ENCODE peak calls at places on chromosome 11, in nine cellular contexts. One of them, this sample, is unnamed.

GRCh38 chr11:111684259-111684658 is 81.9 kb downstream of the PPP2R1B start:
- DNase-seq in kidney: no peak
- DNase-seq in IMR-90: no peak
- DNase-seq in A549: no peak
- DNase-seq in naive thymus-derived CD4-positive, alpha-beta T cell: no peak
- DNase-seq in suprapubic skin: no peak
- DNase-seq in CD8-positive, alpha-beta T cell: no peak
- DNase-seq in Karpas-422: no peak
- DNase-seq in H1: no peak
- DNase-seq in this sample: no peak

GRCh38 chr11:109619498-109619897 is 197.5 kb downstream of the C11orf87 start:
- DNase-seq in kidney: no peak
- DNase-seq in IMR-90: no peak
- DNase-seq in A549: no peak
- DNase-seq in naive thymus-derived CD4-positive, alpha-beta T cell: no peak
- DNase-seq in suprapubic skin: no peak
- DNase-seq in CD8-positive, alpha-beta T cell: no peak
- DNase-seq in Karpas-422: no peak
- DNase-seq in H1: no peak
- DNase-seq in this sample: no peak

GRCh38 chr11:61701298-61701993 is 21.3 kb downstream of the DAGLA start:
- DNase-seq in kidney: no peak
- DNase-seq in IMR-90: peak; percentile 16
- DNase-seq in A549: peak; percentile 66
- DNase-seq in naive thymus-derived CD4-positive, alpha-beta T cell: no peak
- DNase-seq in suprapubic skin: no peak
- DNase-seq in CD8-positive, alpha-beta T cell: no peak
- DNase-seq in Karpas-422: no peak
- DNase-seq in H1: no peak
- DNase-seq in this sample: no peak

GRCh38 chr11:17571431-17572358 is 24.6 kb downstream of the OTOG start:
- DNase-seq in kidney: peak; percentile 45
- DNase-seq in IMR-90: no peak
- DNase-seq in A549: no peak
- DNase-seq in naive thymus-derived CD4-positive, alpha-beta T cell: no peak
- DNase-seq in suprapubic skin: no peak
- DNase-seq in CD8-positive, alpha-beta T cell: no peak
- DNase-seq in Karpas-422: no peak
- DNase-seq in H1: no peak
- DNase-seq in this sample: no peak

GRCh38 chr11:107092667-107093066 is 74.4 kb upstream of the GUCY1A2 start:
- DNase-seq in kidney: no peak
- DNase-seq in IMR-90: no peak
- DNase-seq in A549: no peak
- DNase-seq in naive thymus-derived CD4-positive, alpha-beta T cell: no peak
- DNase-seq in suprapubic skin: no peak
- DNase-seq in CD8-positive, alpha-beta T cell: no peak
- DNase-seq in Karpas-422: no peak
- DNase-seq in H1: no peak
- DNase-seq in this sample: no peak

GRCh38 chr11:95081412-95081811 is 8.2 kb upstream of the ENDOD1 start:
- DNase-seq in kidney: peak; percentile 85
- DNase-seq in IMR-90: no peak
- DNase-seq in A549: no peak
- DNase-seq in naive thymus-derived CD4-positive, alpha-beta T cell: no peak
- DNase-seq in suprapubic skin: no peak
- DNase-seq in CD8-positive, alpha-beta T cell: no peak
- DNase-seq in Karpas-422: no peak
- DNase-seq in H1: no peak
- DNase-seq in this sample: no peak

GRCh38 chr11:111120221-111120620 is 125.3 kb upstream of the POU2AF2 start:
- DNase-seq in kidney: no peak
- DNase-seq in IMR-90: no peak
- DNase-seq in A549: no peak
- DNase-seq in naive thymus-derived CD4-positive, alpha-beta T cell: no peak
- DNase-seq in suprapubic skin: peak; percentile 76
- DNase-seq in CD8-positive, alpha-beta T cell: no peak
- DNase-seq in Karpas-422: no peak
- DNase-seq in H1: no peak
- DNase-seq in this sample: no peak

GRCh38 chr11:69435161-69435990 is 46.1 kb upstream of the LINC01488 start:
- DNase-seq in kidney: peak; percentile 43
- DNase-seq in IMR-90: no peak
- DNase-seq in A549: no peak
- DNase-seq in naive thymus-derived CD4-positive, alpha-beta T cell: no peak
- DNase-seq in suprapubic skin: no peak
- DNase-seq in CD8-positive, alpha-beta T cell: no peak
- DNase-seq in Karpas-422: no peak
- DNase-seq in H1: no peak
- DNase-seq in this sample: no peak

GRCh38 chr11:112174789-112175595 is at the start of gene BCO2:
- DNase-seq in kidney: peak; percentile 80
- DNase-seq in IMR-90: peak; percentile 71
- DNase-seq in A549: peak; percentile 71
- DNase-seq in naive thymus-derived CD4-positive, alpha-beta T cell: peak; percentile 6
- DNase-seq in suprapubic skin: peak; percentile 88
- DNase-seq in CD8-positive, alpha-beta T cell: peak; percentile 10
- DNase-seq in Karpas-422: peak; percentile 57
- DNase-seq in H1: no peak
- DNase-seq in this sample: peak; percentile 81

GRCh38 chr11:27471067-27471587 is 1.5 kb downstream of the LGR4 start:
- DNase-seq in kidney: no peak
- DNase-seq in IMR-90: no peak
- DNase-seq in A549: peak; percentile 41
- DNase-seq in naive thymus-derived CD4-positive, alpha-beta T cell: peak; percentile 3
- DNase-seq in suprapubic skin: no peak
- DNase-seq in CD8-positive, alpha-beta T cell: no peak
- DNase-seq in Karpas-422: no peak
- DNase-seq in H1: no peak
- DNase-seq in this sample: no peak

GRCh38 chr11:135033545-135033944 is 621.5 kb upstream of the B3GAT1 start:
- DNase-seq in kidney: no peak
- DNase-seq in IMR-90: no peak
- DNase-seq in A549: peak; percentile 2
- DNase-seq in naive thymus-derived CD4-positive, alpha-beta T cell: no peak
- DNase-seq in suprapubic skin: no peak
- DNase-seq in CD8-positive, alpha-beta T cell: no peak
- DNase-seq in Karpas-422: no peak
- DNase-seq in H1: peak; percentile 54
- DNase-seq in this sample: no peak

GRCh38 chr11:114501901-114502300 is 57.8 kb downstream of the NXPE1 start:
- DNase-seq in kidney: no peak
- DNase-seq in IMR-90: no peak
- DNase-seq in A549: no peak
- DNase-seq in naive thymus-derived CD4-positive, alpha-beta T cell: no peak
- DNase-seq in suprapubic skin: no peak
- DNase-seq in CD8-positive, alpha-beta T cell: no peak
- DNase-seq in Karpas-422: no peak
- DNase-seq in H1: no peak
- DNase-seq in this sample: no peak

GRCh38 chr11:71222318-71223080 is 29.9 kb downstream of the SHANK2 start:
- DNase-seq in kidney: no peak
- DNase-seq in IMR-90: no peak
- DNase-seq in A549: no peak
- DNase-seq in naive thymus-derived CD4-positive, alpha-beta T cell: no peak
- DNase-seq in suprapubic skin: no peak
- DNase-seq in CD8-positive, alpha-beta T cell: no peak
- DNase-seq in Karpas-422: no peak
- DNase-seq in H1: no peak
- DNase-seq in this sample: peak; percentile 31

GRCh38 chr11:35781342-35782171 is 119.0 kb downstream of the TRIM44 start:
- DNase-seq in kidney: no peak
- DNase-seq in IMR-90: peak; percentile 89
- DNase-seq in A549: peak; percentile 9
- DNase-seq in naive thymus-derived CD4-positive, alpha-beta T cell: no peak
- DNase-seq in suprapubic skin: no peak
- DNase-seq in CD8-positive, alpha-beta T cell: no peak
- DNase-seq in Karpas-422: no peak
- DNase-seq in H1: no peak
- DNase-seq in this sample: no peak

GRCh38 chr11:31809857-31810778 is 1.0 kb downstream of the PAX6 start:
- DNase-seq in kidney: peak; percentile 75
- DNase-seq in IMR-90: peak; percentile 28
- DNase-seq in A549: peak; percentile 44
- DNase-seq in naive thymus-derived CD4-positive, alpha-beta T cell: no peak
- DNase-seq in suprapubic skin: no peak
- DNase-seq in CD8-positive, alpha-beta T cell: no peak
- DNase-seq in Karpas-422: no peak
- DNase-seq in H1: no peak
- DNase-seq in this sample: no peak

GRCh38 chr11:109037856-109038780 is 373.2 kb downstream of the DDX10 start:
- DNase-seq in kidney: no peak
- DNase-seq in IMR-90: peak; percentile 61
- DNase-seq in A549: no peak
- DNase-seq in naive thymus-derived CD4-positive, alpha-beta T cell: no peak
- DNase-seq in suprapubic skin: no peak
- DNase-seq in CD8-positive, alpha-beta T cell: no peak
- DNase-seq in Karpas-422: no peak
- DNase-seq in H1: no peak
- DNase-seq in this sample: no peak

GRCh38 chr11:85459304-85459703 is 167.8 kb downstream of the DLG2 start:
- DNase-seq in kidney: no peak
- DNase-seq in IMR-90: no peak
- DNase-seq in A549: no peak
- DNase-seq in naive thymus-derived CD4-positive, alpha-beta T cell: no peak
- DNase-seq in suprapubic skin: no peak
- DNase-seq in CD8-positive, alpha-beta T cell: no peak
- DNase-seq in Karpas-422: no peak
- DNase-seq in H1: no peak
- DNase-seq in this sample: no peak

DNA sequence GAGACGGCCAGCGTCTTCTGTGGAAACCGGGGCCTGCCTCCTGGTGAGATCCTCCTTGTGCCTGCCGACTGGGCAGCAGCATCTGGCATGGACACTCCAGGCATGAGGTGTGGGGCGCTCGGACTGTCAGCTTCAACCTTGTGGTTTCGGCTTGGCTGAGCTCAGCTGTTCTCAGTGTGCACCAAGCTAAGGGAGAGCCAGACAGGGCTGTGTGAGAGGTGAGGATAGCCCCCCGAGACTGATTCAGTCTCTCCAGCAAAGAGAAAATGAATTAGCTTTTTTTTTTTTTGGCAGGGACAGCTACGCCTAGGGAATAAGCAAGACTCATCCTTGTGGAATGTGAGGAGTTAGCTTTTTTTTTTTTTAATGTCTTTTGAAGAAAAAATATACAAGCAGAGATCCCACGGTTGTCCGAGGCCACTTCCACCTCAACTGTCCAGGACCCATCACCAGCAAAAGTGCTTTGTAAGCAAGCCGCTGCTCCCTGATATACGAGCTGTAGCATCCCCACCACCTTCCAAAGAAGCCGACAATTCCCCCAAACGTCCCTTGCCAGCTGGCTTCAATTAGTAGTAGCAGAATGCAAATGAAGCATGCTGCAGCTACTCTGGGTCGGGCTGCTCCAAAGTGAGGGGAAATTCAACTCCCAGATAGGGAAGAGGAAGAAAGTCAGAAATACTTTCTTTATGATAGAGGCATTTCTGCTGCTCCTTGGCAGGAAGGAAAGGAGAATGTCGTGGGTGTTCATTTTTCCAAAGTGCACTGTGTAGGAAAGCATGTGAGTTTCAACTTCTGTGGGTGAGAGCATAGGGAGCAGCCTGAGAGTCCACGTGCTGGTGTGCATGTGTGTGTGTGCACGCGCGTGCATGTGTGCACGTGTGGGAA is 9.8 kb upstream of the THY1 start:
- DNase-seq in kidney: no peak
- DNase-seq in IMR-90: peak; percentile 77
- DNase-seq in A549: no peak
- DNase-seq in naive thymus-derived CD4-positive, alpha-beta T cell: no peak
- DNase-seq in suprapubic skin: no peak
- DNase-seq in CD8-positive, alpha-beta T cell: no peak
- DNase-seq in Karpas-422: peak; percentile 49
- DNase-seq in H1: no peak
- DNase-seq in this sample: no peak
- H3K27ac ChIP-seq in kidney: no peak overlapping the region
- H3K27ac ChIP-seq in IMR-90: peak overlapping the region; percentile 71
- H3K27ac ChIP-seq in A549: peak overlapping the region; percentile 74
- H3K27ac ChIP-seq in naive thymus-derived CD4-positive, alpha-beta T cell: no peak overlapping the region
- H3K27ac ChIP-seq in suprapubic skin: peak overlapping the region; percentile 23
- H3K27ac ChIP-seq in CD8-positive, alpha-beta T cell: no peak overlapping the region
- H3K27ac ChIP-seq in Karpas-422: peak overlapping the region; percentile 99
- H3K27ac ChIP-seq in H1: no peak overlapping the region
- H3K27ac ChIP-seq in this sample: peak overlapping the region; percentile 24

GRCh38 chr11:4932751-4933150 is 8.6 kb upstream of the OR51G1 start:
- DNase-seq in kidney: no peak
- DNase-seq in IMR-90: no peak
- DNase-seq in A549: no peak
- DNase-seq in naive thymus-derived CD4-positive, alpha-beta T cell: no peak
- DNase-seq in suprapubic skin: no peak
- DNase-seq in CD8-positive, alpha-beta T cell: no peak
- DNase-seq in Karpas-422: no peak
- DNase-seq in H1: no peak
- DNase-seq in this sample: no peak
- H3K4me1 ChIP-seq in kidney: no peaks in the 10 kb centered on the region
- H3K4me1 ChIP-seq in IMR-90: no peaks in the 10 kb centered on the region
- H3K4me1 ChIP-seq in A549: no peaks in the 10 kb centered on the region
- H3K4me1 ChIP-seq in naive thymus-derived CD4-positive, alpha-beta T cell: no peaks in the 10 kb centered on the region
- H3K4me1 ChIP-seq in suprapubic skin: no peaks in the 10 kb centered on the region
- H3K4me1 ChIP-seq in CD8-positive, alpha-beta T cell: no peaks in the 10 kb centered on the region
- H3K4me1 ChIP-seq in Karpas-422: no peaks in the 10 kb centered on the region
- H3K4me1 ChIP-seq in H1: no peaks in the 10 kb centered on the region
- H3K4me1 ChIP-seq in this sample: no peaks in the 10 kb centered on the region

DNA sequence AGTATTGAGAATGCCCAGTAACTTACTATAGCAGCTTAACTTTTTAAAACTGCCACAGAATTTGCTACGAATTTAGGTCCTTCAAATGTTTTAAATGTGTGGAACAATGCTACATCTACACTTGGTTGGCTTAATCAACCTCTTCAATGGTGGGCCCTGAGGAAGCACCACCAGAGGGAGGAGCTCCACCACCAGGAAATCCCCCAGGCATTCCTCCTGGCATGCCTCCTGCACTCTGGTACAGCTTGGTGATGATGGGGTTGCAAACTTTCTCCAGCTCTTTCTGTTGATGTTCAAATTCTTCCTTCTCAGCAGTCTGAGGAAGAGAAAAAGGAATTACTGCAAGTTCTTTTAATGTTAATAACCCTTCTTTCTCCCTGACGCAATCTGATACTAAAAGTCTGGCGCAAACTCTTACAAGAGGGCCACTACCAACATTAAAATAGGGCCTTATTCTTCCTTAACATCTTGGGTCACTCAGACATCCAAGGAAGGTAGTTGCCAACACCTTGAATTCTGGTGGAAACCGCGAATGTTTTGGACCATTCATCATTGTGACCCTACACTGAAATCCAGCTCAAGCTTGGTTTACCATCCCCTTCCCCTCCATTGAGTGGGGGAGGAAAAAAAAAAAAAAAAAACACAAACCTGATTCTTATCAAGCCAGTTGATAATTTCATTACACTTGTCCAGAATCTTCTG is 4.2 kb downstream of the HSPA8 start:
- DNase-seq in kidney: no peak
- DNase-seq in IMR-90: no peak
- DNase-seq in A549: no peak
- DNase-seq in naive thymus-derived CD4-positive, alpha-beta T cell: no peak
- DNase-seq in suprapubic skin: no peak
- DNase-seq in CD8-positive, alpha-beta T cell: no peak
- DNase-seq in Karpas-422: peak; percentile 50
- DNase-seq in H1: no peak
- DNase-seq in this sample: no peak
- H3K27ac ChIP-seq in kidney: no peak overlapping the region
- H3K27ac ChIP-seq in IMR-90: no peak overlapping the region
- H3K27ac ChIP-seq in A549: peak overlapping the region; percentile 27
- H3K27ac ChIP-seq in naive thymus-derived CD4-positive, alpha-beta T cell: peak overlapping the region; percentile 96
- H3K27ac ChIP-seq in suprapubic skin: no peak overlapping the region
- H3K27ac ChIP-seq in CD8-positive, alpha-beta T cell: no peak overlapping the region
- H3K27ac ChIP-seq in Karpas-422: peak overlapping the region; percentile 13
- H3K27ac ChIP-seq in H1: no peak overlapping the region
- H3K27ac ChIP-seq in this sample: peak overlapping the region; percentile 92

GRCh38 chr11:122746611-122747305 is 91.2 kb downstream of the UBASH3B start:
- DNase-seq in kidney: no peak
- DNase-seq in IMR-90: no peak
- DNase-seq in A549: no peak
- DNase-seq in naive thymus-derived CD4-positive, alpha-beta T cell: no peak
- DNase-seq in suprapubic skin: no peak
- DNase-seq in CD8-positive, alpha-beta T cell: no peak
- DNase-seq in Karpas-422: no peak
- DNase-seq in H1: no peak
- DNase-seq in this sample: no peak
- H3K4me1 ChIP-seq in kidney: peaks cover 10% of the 10 kb centered on the region
- H3K4me1 ChIP-seq in IMR-90: peaks cover 27% of the 10 kb centered on the region
- H3K4me1 ChIP-seq in A549: peaks cover 15% of the 10 kb centered on the region
- H3K4me1 ChIP-seq in naive thymus-derived CD4-positive, alpha-beta T cell: peaks cover 64% of the 10 kb centered on the region
- H3K4me1 ChIP-seq in suprapubic skin: peaks cover 9% of the 10 kb centered on the region
- H3K4me1 ChIP-seq in CD8-positive, alpha-beta T cell: peaks cover 83% of the 10 kb centered on the region
- H3K4me1 ChIP-seq in Karpas-422: peaks cover 63% of the 10 kb centered on the region
- H3K4me1 ChIP-seq in H1: no peaks in the 10 kb centered on the region
- H3K4me1 ChIP-seq in this sample: peaks cover 3% of the 10 kb centered on the region